ENCODE peak calls at places on chromosome 21, in five cellular contexts. K is prostate gland, A is H1, N is heart left ventricle, M is ovary. V is an unnamed sample.

GRCh38 chr21:39461419-39461818 is 9.6 kb downstream of the SH3BGR start:
- DNase-seq in N (no peak), A (no peak), K (no peak), M (no peak), V (no peak)

GRCh38 chr21:22657786-22658185 is 1659.6 kb downstream of the NCAM2 start:
- DNase-seq in A (no peak), N (no peak), K (no peak), M (no peak), V (no peak)

GRCh38 chr21:38383411-38384245 is 114.6 kb downstream of the ERG start:
- DNase-seq in K (no peak), N (no peak), A (no peak), M (no peak), V (no peak)

GRCh38 chr21:24265987-24266386 is 1341.3 kb downstream of the MRPL39 start:
- DNase-seq in M (no peak), N (no peak), K (no peak), A (no peak), V (no peak)

GRCh38 chr21:45748593-45748992 is 105.1 kb downstream of the PCBP3 start:
- DNase-seq in M (no peak), N (no peak), K (no peak), A (peak; percentile 43), V (no peak)

GRCh38 chr21:35849131-35849530 is 211.2 kb downstream of the SETD4 start:
- DNase-seq in M (no peak), N (no peak), A (no peak), K (peak; percentile 33), V (no peak)

GRCh38 chr21:46092026-46092764 is 5.7 kb upstream of the COL6A2 start:
- DNase-seq in N (peak; percentile 80), M (peak; percentile 79), K (no peak), A (no peak), V (peak; percentile 56)

GRCh38 chr21:18161841-18162240 is 82.8 kb upstream of the CHODL start:
- DNase-seq in K (no peak), M (no peak), A (no peak), N (no peak), V (no peak)

GRCh38 chr21:25682382-25682781 is 43.3 kb downstream of the JAM2 start:
- DNase-seq in K (no peak), A (no peak), N (no peak), M (no peak), V (no peak)

GRCh38 chr21:33844104-33844889 is 71.3 kb downstream of the ATP5PO start:
- DNase-seq in K (peak; percentile 69), A (no peak), M (no peak), N (peak; percentile 59), V (no peak)

GRCh38 chr21:45582128-45582527 is 39.9 kb upstream of the SLC19A1 start:
- DNase-seq in K (no peak), N (no peak), M (no peak), A (no peak), V (no peak)

GRCh38 chr21:31576428-31576827 is 83.1 kb upstream of the SOD1 start:
- DNase-seq in M (no peak), N (no peak), K (no peak), A (no peak), V (no peak)

GRCh38 chr21:46637952-46638746 is 2.7 kb downstream of the PRMT2 start:
- DNase-seq in N (no peak), A (no peak), M (no peak), K (no peak), V (no peak)

GRCh38 chr21:46662765-46663500 is 27.5 kb downstream of the PRMT2 start:
- DNase-seq in A (no peak), K (no peak), N (no peak), M (no peak), V (no peak)

GRCh38 chr21:41578083-41578482 is 70.1 kb upstream of the TMPRSS2 start:
- DNase-seq in K (no peak), A (no peak), M (no peak), N (no peak), V (no peak)

GRCh38 chr21:41570791-41571355 is 62.9 kb upstream of the TMPRSS2 start:
- DNase-seq in A (no peak), N (no peak), M (no peak), K (no peak), V (no peak)

GRCh38 chr21:41576010-41576615 is 68.2 kb upstream of the TMPRSS2 start:
- DNase-seq in N (no peak), A (no peak), K (no peak), M (no peak), V (no peak)

GRCh38 chr21:41571938-41572510 is 64.1 kb upstream of the TMPRSS2 start:
- DNase-seq in M (no peak), N (no peak), A (no peak), K (no peak), V (no peak)

GRCh38 chr21:41573902-41574690 is 66.1 kb upstream of the TMPRSS2 start:
- DNase-seq in K (no peak), N (no peak), M (no peak), A (no peak), V (no peak)
- TF ChIP-seq POLR2A in K (no peak), N (no peak), M (no peak), A (no peak), V (no peak)

GRCh38 chr21:32772281-32773047 is 909 bp upstream of the PAXBP1 start:
- DNase-seq in K (peak; percentile 19), M (no peak), N (no peak), A (no peak), V (peak; percentile 18)
- TF ChIP-seq POLR2A in K (no peak), M (no peak), N (no peak), A (no peak), V (no peak)

DNA sequence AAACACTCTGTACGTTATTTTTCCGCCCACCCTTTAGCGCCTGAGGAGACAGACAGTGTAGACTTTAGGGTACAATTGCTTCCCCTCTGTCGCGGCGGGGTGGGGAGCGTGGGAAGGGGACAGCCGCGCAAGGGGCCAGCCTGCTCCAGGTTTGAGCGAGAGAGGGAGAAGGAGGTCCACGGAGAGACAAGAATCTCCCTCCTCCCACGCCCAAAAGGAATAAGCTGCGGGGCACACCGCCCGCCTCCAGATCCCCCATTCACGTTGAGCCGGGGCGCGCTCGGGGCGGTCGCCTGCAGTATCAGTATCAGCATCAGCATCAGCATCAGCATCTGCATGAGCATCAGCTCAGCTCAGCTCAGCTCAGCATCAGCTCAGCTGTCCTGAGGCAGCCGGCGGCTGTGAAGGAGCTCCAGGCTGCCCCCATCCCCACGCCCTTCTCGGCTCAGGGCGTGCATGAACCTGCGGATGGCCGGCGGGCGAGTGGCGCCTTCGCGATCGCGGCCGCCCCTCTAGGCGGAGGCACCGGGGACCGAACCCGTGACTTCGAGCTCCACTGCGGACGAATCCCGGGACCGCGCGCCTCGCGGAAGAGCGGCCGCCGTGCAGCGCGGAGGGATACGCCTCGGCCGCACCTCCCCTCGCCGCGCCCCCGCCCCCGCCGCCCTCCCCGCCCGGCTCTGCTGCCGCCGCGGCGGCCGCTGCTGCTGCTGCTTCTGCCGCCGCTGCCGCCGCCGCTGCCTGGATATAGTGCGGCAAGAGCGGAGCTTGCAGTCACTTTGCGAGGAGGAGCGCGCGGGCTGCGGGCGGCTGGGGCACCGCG is at the start of gene NCAM2:
- DNase-seq in A (peak; percentile 88), M (peak; percentile 69), N (peak; percentile 78), K (peak; percentile 53), V (peak; percentile 58)
- TF ChIP-seq POLR2A in A (no peak), M (no peak), N (peak; percentile 42), K (no peak), V (no peak)

GRCh38 chr21:15967661-15968060 is 237.9 kb downstream of the USP25 start:
- DNase-seq in K (no peak), A (no peak), M (no peak), N (no peak), V (peak; percentile 30)

GRCh38 chr21:15968911-15969310 is 239.1 kb downstream of the USP25 start:
- DNase-seq in M (no peak), A (no peak), K (no peak), N (no peak), V (no peak)

GRCh38 chr21:15966216-15966615 is 236.4 kb downstream of the USP25 start:
- DNase-seq in M (no peak), N (no peak), K (no peak), A (no peak), V (no peak)

GRCh38 chr21:15966651-15967050 is 236.9 kb downstream of the USP25 start:
- DNase-seq in A (no peak), M (no peak), N (no peak), K (no peak), V (no peak)

DNA sequence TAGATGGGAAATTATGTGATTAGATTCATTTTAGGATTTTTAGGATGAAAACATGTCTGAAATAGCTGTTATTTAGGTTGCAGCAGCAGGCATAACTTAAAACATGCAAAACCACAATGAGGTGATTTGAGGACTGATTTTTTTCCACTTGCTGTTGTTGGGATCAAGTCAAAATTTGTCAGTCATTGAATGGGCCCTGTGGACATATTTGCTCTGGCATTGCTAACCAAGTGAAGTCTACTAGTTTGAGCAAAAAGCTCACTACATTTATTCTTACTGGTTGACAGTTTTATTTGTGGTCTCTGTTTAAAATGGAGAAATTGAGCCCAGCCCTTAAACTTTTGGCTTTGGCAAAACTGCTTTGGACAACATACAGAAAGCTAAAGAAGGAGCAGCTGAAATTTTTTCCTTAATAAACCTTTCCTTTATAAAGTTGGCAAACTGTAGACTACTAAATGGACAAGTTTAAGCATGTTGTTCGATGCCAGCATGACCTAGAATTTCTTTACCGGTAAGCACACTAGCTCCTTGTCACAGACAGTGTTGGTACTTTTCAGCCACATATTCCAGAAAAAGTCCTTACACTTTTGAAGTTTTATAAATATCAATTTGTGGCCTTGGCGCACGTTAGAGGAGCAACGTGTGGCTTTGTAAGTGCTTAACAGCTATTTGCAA is 234.5 kb downstream of the USP25 start:
- DNase-seq in A (no peak), K (peak; percentile 36), M (no peak), N (no peak), V (no peak)
- TF ChIP-seq POLR2A in A (no peak), K (no peak), M (no peak), N (no peak), V (no peak)

GRCh38 chr21:42923553-42924432 is 1.6 kb downstream of the ERVH48-1 start:
- DNase-seq in K (peak; percentile 79), M (peak; percentile 86), N (peak; percentile 59), A (peak; percentile 82), V (peak; percentile 82)
- TF ChIP-seq POLR2A in K (no peak), M (no peak), N (no peak), A (no peak), V (peak; percentile 25)

GRCh38 chr21:16678479-16678878 is 834.4 kb upstream of the CXADR start:
- DNase-seq in K (no peak), A (no peak), N (no peak), M (no peak), V (no peak)

GRCh38 chr21:16674949-16675348 is 837.9 kb upstream of the CXADR start:
- DNase-seq in M (no peak), K (no peak), N (no peak), A (no peak), V (no peak)
- TF ChIP-seq POLR2A in M (no peak), K (no peak), N (no peak), A (no peak), V (no peak)

GRCh38 chr21:28992526-28993292 is at the start of gene LTN1:
- DNase-seq in A (peak; percentile 97), N (peak; percentile 99), K (peak; percentile 99), M (peak; percentile 99), V (peak; percentile 96)
- TF ChIP-seq POLR2A in A (peak; percentile 59), N (peak; percentile 68), K (peak; percentile 48), M (peak; percentile 28), V (peak; percentile 83)

V was measured in H54.